ENCODE peak calls at places on chromosomes 12 and 14, in eight cellular contexts. Z, J, X, U, O, R, K and B are unnamed samples.

GRCh38 chr12:52171950-52172512 is 19.8 kb downstream of the KRT80 start:
- DNase-seq in Z (peak), R (no peak), J (no peak), K (peak), X (peak), O (no peak), U (peak), B (peak)

GRCh38 chr12:52023182-52023975 is 16.6 kb downstream of the TAMALIN start:
- DNase-seq in O (peak), U (peak), R (peak), K (peak), X (peak), Z (peak), J (peak), B (peak)

GRCh38 chr12:114302606-114303005 is 103.3 kb downstream of the TBX5 start:
- DNase-seq in U (no peak), K (no peak), O (no peak), J (no peak), R (no peak), X (no peak), Z (no peak), B (no peak)

GRCh38 chr12:64603183-64603841 is 7.0 kb upstream of the RASSF3 start:
- DNase-seq in J (no peak), K (no peak), X (no peak), R (no peak), Z (no peak), O (no peak), U (no peak), B (no peak)

GRCh38 chr14:43790681-43791080 is 716.4 kb downstream of the FSCB start:
- DNase-seq in U (no peak), K (no peak), J (no peak), X (no peak), R (no peak), Z (no peak), O (no peak), B (no peak)

GRCh38 chr12:108560321-108560721 is 652 bp downstream of the SART3 start:
- DNase-seq in Z (peak), X (no peak), O (no peak), J (no peak), R (no peak), U (no peak), K (no peak), B (no peak)

GRCh38 chr12:116162071-116162470 is 115.4 kb downstream of the MED13L start:
- DNase-seq in U (no peak), K (no peak), Z (no peak), R (no peak), O (no peak), J (no peak), X (no peak), B (no peak)

GRCh38 chr12:7117670-7118069 is 8.7 kb upstream of the C1RL start:
- DNase-seq in R (no peak), U (no peak), X (no peak), J (no peak), Z (no peak), O (no peak), K (no peak), B (no peak)

GRCh38 chr14:91477388-91477787 is 32.7 kb downstream of the PPP4R3A start:
- DNase-seq in U (no peak), R (no peak), X (no peak), K (no peak), J (no peak), O (no peak), Z (no peak), B (no peak)

GRCh38 chr14:63342381-63342780 is 23.6 kb upstream of the GPHB5 start:
- DNase-seq in K (no peak), X (no peak), J (no peak), O (no peak), U (no peak), R (no peak), Z (no peak), B (no peak)

GRCh38 chr12:116979109-116979508 is 68.4 kb downstream of the FBXW8 start:
- DNase-seq in R (no peak), U (no peak), J (no peak), Z (no peak), K (no peak), O (no peak), X (no peak), B (no peak)

GRCh38 chr12:119990382-119990874 is 1.4 kb downstream of the BICDL1 start:
- DNase-seq in U (peak), X (no peak), K (no peak), R (no peak), O (no peak), Z (peak), J (no peak), B (no peak)

GRCh38 chr14:72741836-72742681 is 151.8 kb downstream of the DPF3 start:
- DNase-seq in R (no peak), J (peak), O (no peak), X (no peak), U (peak), K (peak), Z (no peak), B (peak)

GRCh38 chr14:81247271-81247766 is 26.6 kb upstream of the GTF2A1 start:
- DNase-seq in X (no peak), K (no peak), J (no peak), O (no peak), Z (peak), U (no peak), R (no peak), B (no peak)

GRCh38 chr12:121769831-121770301 is 23.6 kb downstream of the RHOF start:
- DNase-seq in R (no peak), O (no peak), X (no peak), Z (no peak), J (no peak), K (no peak), U (peak), B (no peak)

GRCh38 chr12:89156862-89157262 is 195.4 kb downstream of the DUSP6 start:
- DNase-seq in X (no peak), U (no peak), J (no peak), Z (no peak), R (no peak), O (no peak), K (no peak), B (no peak)

GRCh38 chr14:91041450-91041849 is 19.0 kb downstream of the RPS6KA5 start:
- DNase-seq in X (no peak), K (no peak), R (no peak), J (no peak), U (no peak), O (no peak), Z (no peak), B (no peak)

GRCh38 chr12:116559330-116560080 is at the start of gene MAP1LC3B2:
- DNase-seq in U (no peak), X (no peak), J (no peak), Z (peak), R (peak), O (peak), K (peak), B (no peak)

GRCh38 chr12:92445253-92446081 is 257.3 kb upstream of the PLEKHG7 start:
- DNase-seq in O (no peak), X (no peak), R (no peak), U (no peak), Z (no peak), J (no peak), K (no peak), B (no peak)

GRCh38 chr12:131452444-131452860 is 258.4 kb upstream of the SFSWAP start:
- DNase-seq in Z (peak), J (no peak), R (no peak), U (peak), O (no peak), X (peak), K (peak), B (peak)

GRCh38 chr14:95307402-95308041 is 12.2 kb downstream of the CLMN start:
- DNase-seq in Z (peak), J (no peak), U (no peak), X (no peak), K (no peak), O (no peak), R (no peak), B (no peak)

GRCh38 chr14:36583242-36584166 is 1.1 kb upstream of the NKX2-8 start:
- DNase-seq in R (no peak), J (no peak), Z (no peak), K (peak), O (no peak), X (peak), U (no peak), B (no peak)

GRCh38 chr14:55766071-55766470 is 186.1 kb downstream of the KTN1 start:
- DNase-seq in Z (no peak), X (no peak), J (no peak), R (no peak), O (no peak), K (no peak), U (no peak), B (no peak)

GRCh38 chr14:88516742-88517418 is 37.9 kb downstream of the PTPN21 start:
- DNase-seq in U (no peak), X (no peak), J (no peak), Z (peak), O (no peak), K (no peak), R (no peak), B (no peak)

GRCh38 chr12:19139795-19140194 is 10.3 kb downstream of the PLEKHA5 start:
- DNase-seq in O (no peak), X (no peak), J (no peak), R (no peak), K (no peak), U (no peak), Z (peak), B (no peak)

GRCh38 chr14:55099741-55100140 is 29.3 kb upstream of the LGALS3 start:
- DNase-seq in U (no peak), K (no peak), O (no peak), Z (no peak), R (no peak), X (no peak), J (no peak), B (no peak)